ENCODE peak calls at places on chromosomes 3 and 15, in four cellular contexts. K is uterus, U is fibroblast of mammary gland, P is cardiac fibroblast. J is an unnamed sample.

GRCh38 chr3:184733971-184734608 is 22.2 kb upstream of the MAGEF1 start:
- DNase-seq in K (no peak), P (no peak), U (no peak), J (no peak)

GRCh38 chr3:126921425-126921824 is 61.5 kb upstream of the PLXNA1 start:
- DNase-seq in P (no peak), U (no peak), K (no peak), J (no peak)

GRCh38 chr3:196793224-196793623 is 53.6 kb downstream of the PAK2 start:
- DNase-seq in K (no peak), P (peak; percentile 81), U (peak; percentile 42), J (no peak)

GRCh38 chr15:31472636-31473383 is 146.2 kb downstream of the KLF13 start:
- DNase-seq in U (peak; percentile 35), K (no peak), P (peak; percentile 53), J (no peak)

GRCh38 chr3:38117748-38118420 is 19.0 kb downstream of the ACAA1 start:
- DNase-seq in P (peak; percentile 70), U (peak; percentile 66), K (peak; percentile 45), J (peak; percentile 46)

GRCh38 chr3:118942195-118942594 is 92.5 kb downstream of the IGSF11 start:
- DNase-seq in U (no peak), P (no peak), K (no peak), J (no peak)

GRCh38 chr3:141401584-141402475 is 33.5 kb downstream of the ZBTB38 start:
- DNase-seq in K (peak; percentile 57), P (peak; percentile 61), U (no peak), J (no peak)

GRCh38 chr3:151011427-151011826 is 38.9 kb upstream of the CLRN1 start:
- DNase-seq in U (peak; percentile 80), K (no peak), P (peak; percentile 54), J (no peak)

GRCh38 chr15:78761020-78761419 is 50.2 kb downstream of the ADAMTS7 start:
- DNase-seq in K (no peak), U (no peak), P (no peak), J (no peak)

GRCh38 chr3:118495243-118495642 is 539.4 kb downstream of the IGSF11 start:
- DNase-seq in P (no peak), K (no peak), U (no peak), J (no peak)

GRCh38 chr3:59820352-59820934 is 770.6 kb upstream of the CFAP20DC start:
- DNase-seq in P (no peak), K (no peak), U (peak; percentile 83), J (no peak)

GRCh38 chr15:63943829-63944680 is 102.2 kb downstream of the DAPK2 start:
- DNase-seq in U (no peak), P (no peak), K (no peak), J (no peak)

GRCh38 chr3:13053425-13053824 is 19.8 kb downstream of the IQSEC1 start:
- DNase-seq in K (no peak), P (no peak), U (no peak), J (no peak)

GRCh38 chr15:43212299-43212698 is 8.5 kb downstream of the EPB42 start:
- DNase-seq in K (no peak), P (no peak), U (no peak), J (no peak)

GRCh38 chr3:85801955-85802354 is 843.2 kb downstream of the CADM2 start:
- DNase-seq in U (no peak), P (no peak), K (no peak), J (no peak)

GRCh38 chr15:42215854-42216829 is 8.0 kb upstream of the VPS39 start:
- DNase-seq in P (peak; percentile 42), U (peak; percentile 9), K (no peak), J (no peak)

GRCh38 chr3:141425523-141426233 is 57.4 kb downstream of the ZBTB38 start:
- DNase-seq in U (peak; percentile 56), P (no peak), K (no peak), J (no peak)

GRCh38 chr3:172209333-172210321 is 170.2 kb downstream of the FNDC3B start:
- DNase-seq in K (no peak), P (no peak), U (no peak), J (no peak)

GRCh38 chr3:127959041-127959440 is 44.0 kb downstream of the KBTBD12 start:
- DNase-seq in U (no peak), P (no peak), K (no peak), J (no peak)

GRCh38 chr3:58688563-58688962 is 22.0 kb upstream of the FAM3D start:
- DNase-seq in P (no peak), U (no peak), K (no peak), J (no peak)

GRCh38 chr15:98154863-98155262 is 194.4 kb downstream of the ARRDC4 start:
- DNase-seq in P (no peak), U (peak; percentile 84), K (no peak), J (no peak)

GRCh38 chr15:78933187-78934062 is 11.4 kb downstream of the CTSH start:
- DNase-seq in U (no peak), K (peak; percentile 25), P (no peak), J (no peak)

GRCh38 chr15:39354188-39354587 is 226.7 kb upstream of the THBS1 start:
- DNase-seq in U (no peak), P (no peak), K (no peak), J (no peak)

GRCh38 chr15:68431037-68431791 is 749 bp downstream of the ITGA11 start:
- DNase-seq in P (peak; percentile 26), U (no peak), K (peak; percentile 82), J (no peak)

GRCh38 chr15:48477795-48478360 is 146.6 kb downstream of the DUT start:
- DNase-seq in K (no peak), U (no peak), P (no peak), J (no peak)

GRCh38 chr15:96270581-96271172 is 59.8 kb upstream of the NR2F2 start:
- DNase-seq in P (peak; percentile 31), K (no peak), U (peak; percentile 80), J (no peak)

GRCh38 chr3:193489949-193490348 is 64.7 kb downstream of the ATP13A4 start:
- DNase-seq in K (no peak), U (no peak), P (no peak), J (no peak)

GRCh38 chr3:169966086-169966950 is at the start of gene SEC62:
- DNase-seq in U (peak; percentile 85), P (peak; percentile 95), K (peak; percentile 95), J (peak; percentile 90)

GRCh38 chr3:134937256-134938023 is 142.4 kb downstream of the EPHB1 start:
- DNase-seq in K (no peak), P (no peak), U (peak; percentile 8), J (no peak)
- H3K4me3 ChIP-seq in K (no peak overlapping the region), P (no peak overlapping the region), U (no peak overlapping the region), J (no peak overlapping the region)

GRCh38 chr15:85622432-85622831 is 172.3 kb downstream of the KLHL25 start:
- DNase-seq in K (no peak), P (no peak), U (peak; percentile 83), J (no peak)
- H3K4me3 ChIP-seq in K (peak overlapping the region; percentile 64), P (peak overlapping the region; percentile 54), U (peak overlapping the region; percentile 70), J (peak overlapping the region; percentile 30)

GRCh38 chr3:177883957-177884356 is 652.3 kb upstream of the KCNMB2 start:
- DNase-seq in K (no peak), P (no peak), U (no peak), J (no peak)
- H3K4me3 ChIP-seq in K (no peak overlapping the region), P (no peak overlapping the region), U (no peak overlapping the region), J (no peak overlapping the region)

DNA sequence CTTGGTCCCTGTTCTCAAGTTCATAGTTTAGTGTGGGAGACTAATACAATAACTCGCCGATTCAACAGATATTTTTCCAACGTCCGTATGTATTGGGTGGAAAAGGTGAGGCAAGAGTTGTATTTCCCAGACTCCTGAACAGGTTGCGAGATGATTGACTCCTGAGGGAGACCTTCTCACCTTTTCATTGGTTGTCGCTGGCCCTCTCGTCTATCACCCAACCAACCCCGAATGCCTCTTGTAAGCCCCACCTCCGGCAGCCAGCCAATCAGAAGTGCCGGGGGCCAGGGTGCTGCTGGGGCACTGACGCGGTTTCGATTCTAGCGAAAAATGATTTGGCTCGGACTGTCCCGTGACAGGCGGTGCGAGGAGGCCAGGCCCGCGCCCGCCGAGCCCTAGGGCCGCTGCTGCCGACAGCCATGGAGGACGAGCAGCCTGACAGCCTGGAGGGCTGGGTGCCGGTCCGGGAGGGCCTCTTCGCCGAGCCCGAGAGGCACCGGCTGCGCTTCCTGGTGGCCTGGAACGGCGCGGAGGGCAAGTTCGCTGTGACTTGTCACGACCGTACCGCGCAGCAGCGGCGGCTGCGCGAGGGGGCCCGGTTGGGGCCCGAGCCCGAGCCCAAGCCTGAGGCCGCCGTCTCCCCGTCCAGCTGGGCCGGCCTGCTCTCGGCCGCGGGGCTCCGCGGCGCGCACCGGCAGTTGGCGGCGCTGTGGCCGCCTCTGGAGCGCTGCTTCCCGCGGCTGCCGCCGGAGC is at the start of gene WHAMM:
- DNase-seq in U (peak; percentile 98), K (peak; percentile 98), P (peak; percentile 99), J (peak; percentile 99)
- H3K4me3 ChIP-seq in U (peak within 1 kb of the TSS; percentile 87), K (peak within 1 kb of the TSS; percentile 99), P (peak within 1 kb of the TSS; percentile 73), J (peak within 1 kb of the TSS; percentile 89)

J was measured in tibial nerve.